ENCODE peak calls at places on chromosome 13, in seven cellular contexts. L is skeletal muscle cell; O is EH; I is NAMALWA; D is activated T-helper 1 cell treated with Interleukin-2 at 50 U/mL for 16 hours; Q is SHP77; M is CD8-positive, alpha-beta memory T cell. T is an unnamed sample.
A peak's percentile ranks its signal among the peaks of the same experiment; 100 is the strongest.

GRCh38 chr13:40440990-40441820 is 225.2 kb downstream of the FOXO1 start:
- DNase-seq in L (no peak), O (no peak), I (no peak), D (no peak), Q (no peak), M (no peak), T (peak; percentile 43)

GRCh38 chr13:72849571-72849970 is 67.6 kb downstream of the PIBF1 start:
- DNase-seq in L (no peak), O (peak; percentile 45), I (no peak), D (no peak), Q (no peak), M (no peak), T (no peak)

GRCh38 chr13:85529216-85529590 is 270.0 kb downstream of the SLITRK6 start:
- DNase-seq in L (no peak), O (peak; percentile 66), I (no peak), D (no peak), Q (no peak), M (no peak), T (peak; percentile 12)

GRCh38 chr13:99034333-99035085 is 56.6 kb upstream of the DOCK9 start:
- DNase-seq in L (no peak), O (no peak), I (no peak), D (no peak), Q (no peak), M (no peak), T (no peak)

GRCh38 chr13:31945202-31945978 is 86.2 kb upstream of the FRY start:
- DNase-seq in L (peak; percentile 85), O (peak; percentile 87), I (no peak), D (no peak), Q (peak; percentile 75), M (no peak), T (peak; percentile 85)

GRCh38 chr13:78881746-78882145 is 222.8 kb upstream of the OBI1 start:
- DNase-seq in L (no peak), O (no peak), I (no peak), D (no peak), Q (peak; percentile 63), M (no peak), T (no peak)

GRCh38 chr13:23626730-23627129 is 56.5 kb downstream of the TNFRSF19 start:
- DNase-seq in L (no peak), O (no peak), I (no peak), D (no peak), Q (no peak), M (no peak), T (no peak)

GRCh38 chr13:107518292-107518691 is 697.0 kb downstream of the LIG4 start:
- DNase-seq in L (no peak), O (no peak), I (peak; percentile 2), D (no peak), Q (no peak), M (no peak), T (no peak)

GRCh38 chr13:66503890-66504289 is 726.2 kb downstream of the PCDH9 start:
- DNase-seq in L (no peak), O (no peak), I (no peak), D (no peak), Q (no peak), M (no peak), T (no peak)

GRCh38 chr13:96998071-96998470 is 3.8 kb upstream of the OXGR1 start:
- DNase-seq in L (no peak), O (no peak), I (no peak), D (no peak), Q (no peak), M (no peak), T (no peak)

GRCh38 chr13:76936736-76937135 is 11.6 kb upstream of the ACOD1 start:
- DNase-seq in L (no peak), O (no peak), I (no peak), D (no peak), Q (no peak), M (no peak), T (no peak)

GRCh38 chr13:110380359-110381028 is 73.4 kb downstream of the COL4A2 start:
- DNase-seq in L (no peak), O (peak; percentile 74), I (no peak), D (no peak), Q (no peak), M (no peak), T (no peak)